ENCODE peak calls at places on chromosomes 4 and X, in five cellular contexts. A is AG09319, S is occipital lobe, O is posterior cingulate gyrus, U is GM12865. R is an unnamed sample.

GRCh38 chr4:87465739-87466366 is 43.5 kb downstream of the NUDT9 start:
- DNase-seq in U (peak; percentile 57), O (no peak), A (peak; percentile 12), S (no peak), R (no peak)

GRCh38 chr4:128606173-128606572 is 203.3 kb upstream of the JADE1 start:
- DNase-seq in A (no peak), U (no peak), O (no peak), S (no peak), R (no peak)

GRCh38 chr4:156815717-156816319 is 155.8 kb downstream of the PDGFC start:
- DNase-seq in U (no peak), A (no peak), S (no peak), O (no peak), R (no peak)

GRCh38 chr4:172950990-172951389 is 217.6 kb upstream of the GALNT7 start:
- DNase-seq in S (no peak), A (no peak), O (no peak), U (no peak), R (no peak)

GRCh38 chrX:2679534-2680485 is 11.3 kb upstream of the CD99 start:
- DNase-seq in S (no peak), U (no peak), O (peak; percentile 28), A (no peak), R (no peak)

GRCh38 chrX:130083656-130084382 is 26.5 kb downstream of the ELF4 start:
- DNase-seq in U (peak; percentile 85), A (no peak), S (no peak), O (no peak), R (no peak)

GRCh38 chr4:169058312-169058711 is 48.3 kb upstream of the CBR4 start:
- DNase-seq in U (no peak), O (no peak), S (no peak), A (no peak), R (no peak)

GRCh38 chr4:149715822-149716585 is 99.6 kb downstream of the IQCM start:
- DNase-seq in S (no peak), U (no peak), O (no peak), A (no peak), R (no peak)

GRCh38 chrX:13220916-13221315 is 98.9 kb downstream of the ATXN3L start:
- DNase-seq in S (no peak), U (peak; percentile 3), O (no peak), A (peak; percentile 18), R (no peak)

GRCh38 chr4:173609158-173609557 is 79.1 kb upstream of the HAND2 start:
- DNase-seq in S (no peak), O (no peak), A (no peak), U (no peak), R (no peak)

GRCh38 chrX:119155416-119156035 is 27.9 kb upstream of the KIAA1210 start:
- DNase-seq in A (no peak), O (no peak), S (no peak), U (no peak), R (no peak)

GRCh38 chr4:82798168-82799005 is at the start of gene SCD5:
- DNase-seq in A (peak; percentile 59), U (peak; percentile 84), O (peak; percentile 86), S (peak; percentile 87), R (no peak)

GRCh38 chr4:37666625-37667071 is 19.5 kb downstream of the RELL1 start:
- DNase-seq in U (peak; percentile 37), A (no peak), S (no peak), O (no peak), R (no peak)

GRCh38 chr4:101229116-101229515 is 118.2 kb downstream of the PPP3CA start:
- DNase-seq in S (no peak), O (no peak), U (no peak), A (no peak), R (no peak)

GRCh38 chrX:151912221-151912620 is 468 bp upstream of the MAGEA4 start:
- DNase-seq in O (no peak), S (no peak), U (no peak), A (no peak), R (no peak)

GRCh38 chr4:74437866-74438265 is 7.1 kb upstream of the AREG start:
- DNase-seq in O (no peak), A (no peak), U (no peak), S (no peak), R (no peak)

GRCh38 chrX:7480721-7481120 is 332.8 kb upstream of the PUDP start:
- DNase-seq in O (no peak), S (no peak), U (no peak), A (no peak), R (no peak)

GRCh38 chrX:143853488-143853887 is 30.4 kb upstream of the UBE2NL start:
- DNase-seq in S (no peak), A (no peak), U (no peak), O (no peak), R (no peak)

GRCh38 chr4:74768857-74769525 is 25.3 kb downstream of the BTC start:
- DNase-seq in A (no peak), O (no peak), U (peak; percentile 5), S (no peak), R (no peak)

GRCh38 chr4:87896020-87896621 is 63.4 kb downstream of the MEPE start:
- DNase-seq in A (no peak), S (peak; percentile 2), U (no peak), O (no peak), R (no peak)

GRCh38 chr4:130747842-130748241 is 1651.9 kb downstream of the C4orf33 start:
- DNase-seq in A (no peak), S (no peak), U (no peak), O (no peak), R (no peak)

GRCh38 chrX:36908801-36909403 is 99.3 kb upstream of the FAM47C start:
- DNase-seq in U (peak; percentile 16), S (no peak), A (peak; percentile 2), O (no peak), R (no peak)

GRCh38 chr4:156970501-156971167 is 965 bp downstream of the PDGFC start:
- DNase-seq in U (no peak), A (no peak), S (peak; percentile 64), O (peak; percentile 61), R (no peak)

GRCh38 chr4:183185018-183185417 is 86.0 kb downstream of the WWC2 start:
- DNase-seq in O (no peak), S (no peak), U (peak; percentile 22), A (no peak), R (no peak)

GRCh38 chrX:129359269-129359668 is 164.0 kb downstream of the SMARCA1 start:
- DNase-seq in A (no peak), O (no peak), U (no peak), S (no peak), R (peak; percentile 0)

GRCh38 chr4:164442167-164442566 is 311.8 kb upstream of the SMIM31 start:
- DNase-seq in S (no peak), A (no peak), U (no peak), O (no peak), R (no peak)

GRCh38 chrX:115895678-115896329 is 274.7 kb upstream of the AGTR2 start:
- DNase-seq in S (no peak), A (no peak), O (no peak), U (no peak), R (no peak)

GRCh38 chr4:128517739-128518510 is 230.3 kb upstream of the PGRMC2 start:
- DNase-seq in U (peak; percentile 91), S (no peak), O (no peak), A (peak; percentile 90), R (no peak)